ENCODE peak calls at places on chromosomes 16 and 17, in five cellular contexts. One of them, this sample, is unnamed.

GRCh38 chr17:76238847-76239537 is 1.3 kb downstream of the RNF157 start:
- DNase-seq in stimulated activated CD4-positive, alpha-beta T cell treated with anti-CD3 and anti-CD28 coated beads, Interleukin-15, amount 100 ng/mL, for 1 hour: no peak
- DNase-seq in NCI-H510A treated with DMSO at 0.1 percent for 48 hours: peak; percentile 24
- DNase-seq in activated T-helper 1 cell treated with Interleukin-2 at 50 U/mL for 16 hours: no peak
- DNase-seq in naive thymus-derived CD8-positive, alpha-beta T cell: no peak
- DNase-seq in this sample: peak; percentile 1

GRCh38 chr17:21375162-21375560 is 996 bp upstream of the KCNJ12 start:
- DNase-seq in stimulated activated CD4-positive, alpha-beta T cell treated with anti-CD3 and anti-CD28 coated beads, Interleukin-15, amount 100 ng/mL, for 1 hour: no peak
- DNase-seq in NCI-H510A treated with DMSO at 0.1 percent for 48 hours: no peak
- DNase-seq in activated T-helper 1 cell treated with Interleukin-2 at 50 U/mL for 16 hours: no peak
- DNase-seq in naive thymus-derived CD8-positive, alpha-beta T cell: no peak
- DNase-seq in this sample: no peak

GRCh38 chr16:56912746-56913703 is 18.9 kb upstream of the HERPUD1 start:
- DNase-seq in stimulated activated CD4-positive, alpha-beta T cell treated with anti-CD3 and anti-CD28 coated beads, Interleukin-15, amount 100 ng/mL, for 1 hour: no peak
- DNase-seq in NCI-H510A treated with DMSO at 0.1 percent for 48 hours: no peak
- DNase-seq in activated T-helper 1 cell treated with Interleukin-2 at 50 U/mL for 16 hours: no peak
- DNase-seq in naive thymus-derived CD8-positive, alpha-beta T cell: no peak
- DNase-seq in this sample: no peak

GRCh38 chr17:80023261-80024205 is 12.1 kb downstream of the TBC1D16 start:
- DNase-seq in stimulated activated CD4-positive, alpha-beta T cell treated with anti-CD3 and anti-CD28 coated beads, Interleukin-15, amount 100 ng/mL, for 1 hour: no peak
- DNase-seq in NCI-H510A treated with DMSO at 0.1 percent for 48 hours: no peak
- DNase-seq in activated T-helper 1 cell treated with Interleukin-2 at 50 U/mL for 16 hours: no peak
- DNase-seq in naive thymus-derived CD8-positive, alpha-beta T cell: no peak
- DNase-seq in this sample: no peak

GRCh38 chr16:12971216-12971615 is 69.8 kb downstream of the SHISA9 start:
- DNase-seq in stimulated activated CD4-positive, alpha-beta T cell treated with anti-CD3 and anti-CD28 coated beads, Interleukin-15, amount 100 ng/mL, for 1 hour: no peak
- DNase-seq in NCI-H510A treated with DMSO at 0.1 percent for 48 hours: peak; percentile 78
- DNase-seq in activated T-helper 1 cell treated with Interleukin-2 at 50 U/mL for 16 hours: no peak
- DNase-seq in naive thymus-derived CD8-positive, alpha-beta T cell: no peak
- DNase-seq in this sample: peak; percentile 48

GRCh38 chr16:7422489-7422888 is 89.8 kb downstream of the RBFOX1 start:
- DNase-seq in stimulated activated CD4-positive, alpha-beta T cell treated with anti-CD3 and anti-CD28 coated beads, Interleukin-15, amount 100 ng/mL, for 1 hour: no peak
- DNase-seq in NCI-H510A treated with DMSO at 0.1 percent for 48 hours: no peak
- DNase-seq in activated T-helper 1 cell treated with Interleukin-2 at 50 U/mL for 16 hours: no peak
- DNase-seq in naive thymus-derived CD8-positive, alpha-beta T cell: no peak
- DNase-seq in this sample: no peak

GRCh38 chr17:42687707-42688275 is 5.5 kb downstream of the CNTNAP1 start:
- DNase-seq in stimulated activated CD4-positive, alpha-beta T cell treated with anti-CD3 and anti-CD28 coated beads, Interleukin-15, amount 100 ng/mL, for 1 hour: no peak
- DNase-seq in NCI-H510A treated with DMSO at 0.1 percent for 48 hours: no peak
- DNase-seq in activated T-helper 1 cell treated with Interleukin-2 at 50 U/mL for 16 hours: no peak
- DNase-seq in naive thymus-derived CD8-positive, alpha-beta T cell: no peak
- DNase-seq in this sample: no peak

GRCh38 chr17:4557626-4558310 is 2.6 kb upstream of the MYBBP1A start:
- DNase-seq in stimulated activated CD4-positive, alpha-beta T cell treated with anti-CD3 and anti-CD28 coated beads, Interleukin-15, amount 100 ng/mL, for 1 hour: no peak
- DNase-seq in NCI-H510A treated with DMSO at 0.1 percent for 48 hours: no peak
- DNase-seq in activated T-helper 1 cell treated with Interleukin-2 at 50 U/mL for 16 hours: no peak
- DNase-seq in naive thymus-derived CD8-positive, alpha-beta T cell: no peak
- DNase-seq in this sample: no peak

GRCh38 chr17:4127555-4127954 is 15.3 kb downstream of the ZZEF1 start:
- DNase-seq in stimulated activated CD4-positive, alpha-beta T cell treated with anti-CD3 and anti-CD28 coated beads, Interleukin-15, amount 100 ng/mL, for 1 hour: no peak
- DNase-seq in NCI-H510A treated with DMSO at 0.1 percent for 48 hours: no peak
- DNase-seq in activated T-helper 1 cell treated with Interleukin-2 at 50 U/mL for 16 hours: no peak
- DNase-seq in naive thymus-derived CD8-positive, alpha-beta T cell: no peak
- DNase-seq in this sample: no peak